ENCODE peak calls at places on chromosome 20, in five cellular contexts. M is tibial nerve, U is body of pancreas, N is MM.1S, O is left ventricle myocardium inferior. B is an unnamed sample.

GRCh38 chr20:44087051-44087856 is 99.7 kb downstream of the JPH2 start:
- DNase-seq in N (no peak), M (no peak), U (no peak), O (no peak), B (no peak)

GRCh38 chr20:33668087-33668790 is 1.5 kb downstream of the ACTL10 start:
- DNase-seq in M (peak; percentile 59), N (no peak), U (peak; percentile 83), O (peak; percentile 76), B (no peak)

GRCh38 chr20:44460795-44461141 is 14.9 kb upstream of the TTPAL start:
- DNase-seq in O (no peak), U (peak; percentile 22), N (peak; percentile 37), M (peak; percentile 62), B (no peak)

GRCh38 chr20:60214901-60215522 is 256.8 kb downstream of the CDH26 start:
- DNase-seq in M (no peak), U (no peak), N (no peak), O (no peak), B (no peak)

GRCh38 chr20:22732751-22733150 is 148.4 kb upstream of the FOXA2 start:
- DNase-seq in U (no peak), N (no peak), O (no peak), M (no peak), B (no peak)

GRCh38 chr20:51354191-51354768 is 188.2 kb downstream of the NFATC2 start:
- DNase-seq in O (no peak), N (no peak), U (no peak), M (no peak), B (no peak)

GRCh38 chr20:60255426-60255825 is 297.2 kb downstream of the CDH26 start:
- DNase-seq in N (peak; percentile 35), U (no peak), M (no peak), O (no peak), B (no peak)

GRCh38 chr20:13469262-13469661 is 169.5 kb downstream of the TASP1 start:
- DNase-seq in N (no peak), M (no peak), U (no peak), O (no peak), B (no peak)

GRCh38 chr20:51127713-51128112 is 104.8 kb upstream of the KCNG1 start:
- DNase-seq in N (no peak), U (no peak), O (no peak), M (no peak), B (no peak)

GRCh38 chr20:46228671-46229070 is 79.6 kb downstream of the CDH22 start:
- DNase-seq in N (no peak), M (no peak), U (no peak), O (no peak), B (no peak)

GRCh38 chr20:14264869-14265268 is 72.5 kb downstream of the FLRT3 start:
- DNase-seq in M (no peak), N (peak; percentile 7), O (no peak), U (no peak), B (peak; percentile 35)

GRCh38 chr20:44646641-44647274 is 4.7 kb downstream of the ADA start:
- DNase-seq in U (peak; percentile 42), N (peak; percentile 95), O (no peak), M (no peak), B (peak; percentile 49)

GRCh38 chr20:38599410-38599882 is 2.2 kb upstream of the ARHGAP40 start:
- DNase-seq in O (peak; percentile 80), U (peak; percentile 81), M (no peak), N (no peak), B (peak; percentile 21)

GRCh38 chr20:25318471-25319240 is 70.8 kb downstream of the PYGB start:
- DNase-seq in N (peak; percentile 65), U (peak; percentile 58), O (no peak), M (no peak), B (no peak)

GRCh38 chr20:6707231-6707870 is 60.1 kb upstream of the BMP2 start:
- DNase-seq in U (no peak), N (no peak), O (no peak), M (no peak), B (no peak)
- H3K27ac ChIP-seq in U (peak overlapping the region; percentile 70), N (no peak overlapping the region), O (peak overlapping the region; percentile 53), M (peak overlapping the region; percentile 62), B (peak overlapping the region; percentile 59)

GRCh38 chr20:48383252-48383651 is 444.5 kb downstream of the PREX1 start:
- DNase-seq in N (no peak), M (no peak), O (no peak), U (no peak), B (no peak)

GRCh38 chr20:48380661-48381060 is 447.1 kb downstream of the PREX1 start:
- DNase-seq in O (no peak), N (no peak), M (no peak), U (no peak), B (no peak)

GRCh38 chr20:48382304-48382703 is 445.5 kb downstream of the PREX1 start:
- DNase-seq in O (no peak), U (no peak), N (no peak), M (no peak), B (no peak)

GRCh38 chr20:48378976-48379670 is 448.7 kb downstream of the PREX1 start:
- DNase-seq in U (no peak), N (no peak), O (no peak), M (no peak), B (no peak)

GRCh38 chr20:48381353-48382120 is 446.3 kb downstream of the PREX1 start:
- DNase-seq in U (no peak), N (no peak), O (no peak), M (no peak), B (no peak)
- H3K4me1 ChIP-seq in U (peaks cover 13% of the 10 kb centered on the region), N (no peaks in the 10 kb centered on the region), O (no peaks in the 10 kb centered on the region), M (no peaks in the 10 kb centered on the region), B (no peaks in the 10 kb centered on the region)

GRCh38 chr20:10492065-10492464 is 57.0 kb downstream of the SLX4IP start:
- DNase-seq in N (no peak), O (no peak), U (peak; percentile 23), M (no peak), B (no peak)
- H3K27ac ChIP-seq in N (no peak overlapping the region), O (no peak overlapping the region), U (no peak overlapping the region), M (no peak overlapping the region), B (no peak overlapping the region)

GRCh38 chr20:31664696-31665354 is 27.1 kb downstream of the COX4I2 start:
- DNase-seq in M (no peak), N (no peak), O (no peak), U (no peak), B (no peak)

GRCh38 chr20:31663838-31664695 is 26.4 kb downstream of the COX4I2 start:
- DNase-seq in N (no peak), O (no peak), M (no peak), U (peak; percentile 77), B (no peak)

GRCh38 chr20:31662372-31662854 is 24.7 kb downstream of the COX4I2 start:
- DNase-seq in M (no peak), U (no peak), N (no peak), O (no peak), B (no peak)

GRCh38 chr20:31663524-31663837 is 25.8 kb downstream of the COX4I2 start:
- DNase-seq in U (no peak), N (no peak), O (no peak), M (no peak), B (no peak)

DNA sequence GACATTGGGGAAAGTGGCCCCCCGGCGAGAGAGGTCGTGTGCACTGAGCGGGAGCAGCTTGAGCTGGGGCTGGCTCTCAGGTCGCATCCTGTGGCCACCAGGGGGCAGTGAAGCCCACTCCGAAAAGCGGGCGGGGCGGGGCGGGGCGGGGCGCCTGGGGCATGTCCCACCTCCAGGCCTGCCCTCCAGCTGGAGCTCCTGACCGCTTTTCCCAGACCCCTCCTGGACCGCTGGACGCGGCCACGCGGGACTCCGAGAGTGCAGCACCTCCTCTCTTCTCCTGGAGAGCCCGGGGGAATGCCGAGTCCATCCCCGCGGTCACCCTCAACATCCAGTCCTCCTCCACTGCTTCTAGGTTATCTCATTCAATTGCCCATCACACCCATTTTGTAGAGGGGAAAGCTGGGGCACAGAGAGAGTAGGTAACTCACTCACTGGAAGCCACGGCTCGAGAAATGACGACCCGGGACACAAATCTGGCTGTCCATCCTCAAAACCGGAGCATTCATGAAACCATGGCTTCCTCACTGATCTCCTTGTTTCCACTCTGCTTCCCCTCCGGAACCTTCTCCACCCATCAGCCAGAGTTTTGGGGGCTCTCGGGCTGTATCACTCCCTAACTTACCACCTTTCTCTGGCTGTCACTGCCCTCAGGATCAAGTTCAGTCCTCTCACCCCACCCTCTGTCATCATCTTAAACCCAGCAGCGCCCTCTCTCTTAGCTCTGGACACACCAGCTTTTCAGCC is 24.1 kb downstream of the COX4I2 start:
- DNase-seq in U (peak; percentile 83), O (peak; percentile 86), M (peak; percentile 84), N (peak; percentile 73), B (peak; percentile 42)
- H3K4me1 ChIP-seq in U (peaks cover 43% of the 10 kb centered on the region), O (peaks cover 53% of the 10 kb centered on the region), M (peaks cover 47% of the 10 kb centered on the region), N (peaks cover 46% of the 10 kb centered on the region), B (peaks cover 10% of the 10 kb centered on the region)

GRCh38 chr20:37396520-37397075 is 50.7 kb downstream of the SRC start:
- DNase-seq in M (no peak), O (no peak), N (no peak), U (no peak), B (no peak)
- H3K27ac ChIP-seq in M (no peak overlapping the region), O (no peak overlapping the region), N (no peak overlapping the region), U (no peak overlapping the region), B (no peak overlapping the region)

DNA sequence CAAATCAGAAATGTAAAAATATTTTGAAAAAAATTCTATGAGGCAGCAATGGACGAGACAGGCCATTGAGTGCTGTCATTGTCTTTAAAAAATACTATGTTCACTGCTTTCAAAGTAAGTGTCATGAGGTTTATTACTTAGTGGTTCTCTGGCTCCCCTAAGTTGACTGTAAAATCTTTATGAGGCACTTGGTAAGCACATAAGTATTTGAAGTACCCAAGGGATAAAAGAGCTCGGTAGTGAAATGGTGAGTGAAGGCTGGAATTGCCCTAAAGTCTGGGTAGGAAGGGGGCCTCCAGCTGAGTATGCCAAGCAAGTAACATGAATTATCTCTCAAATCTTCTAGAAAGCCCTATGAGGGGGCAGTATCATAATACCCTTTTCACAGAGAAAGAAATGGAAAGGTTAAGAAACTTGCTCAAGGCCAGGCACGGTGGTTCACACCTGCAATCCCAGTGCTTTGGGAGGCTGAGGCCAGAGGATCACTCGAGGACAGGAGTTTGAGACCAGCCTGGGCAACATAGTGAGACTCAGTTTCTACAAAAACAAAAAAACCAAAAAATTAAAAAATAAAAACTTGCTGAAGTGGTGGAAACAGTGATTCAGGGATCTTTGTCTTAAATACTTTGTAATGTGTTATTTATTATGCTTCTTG is 5.5 kb upstream of the CTCFL start:
- DNase-seq in N (no peak), O (no peak), U (no peak), M (no peak), B (no peak)
- H3K4me1 ChIP-seq in N (no peaks in the 10 kb centered on the region), O (no peaks in the 10 kb centered on the region), U (no peaks in the 10 kb centered on the region), M (no peaks in the 10 kb centered on the region), B (no peaks in the 10 kb centered on the region)

GRCh38 chr20:58708246-58708931 is 15.8 kb downstream of the NPEPL1 start:
- DNase-seq in O (peak; percentile 7), U (no peak), N (no peak), M (peak; percentile 2), B (no peak)
- H3K27ac ChIP-seq in O (no peak overlapping the region), U (no peak overlapping the region), N (no peak overlapping the region), M (no peak overlapping the region), B (no peak overlapping the region)